ENCODE peak calls at places on chromosomes 2 and 18, in ten cellular contexts. M is iPS-NIHi11; U is activated CD4-positive, alpha-beta T cell treated with anti-CD3 and anti-CD28 coated beads for 1 hour; W is nucleus accumbens; L is CD4-positive, alpha-beta T cell; G is activated gamma-delta T cell treated with Interleukin-2 at 50 U/mL for 16 hours; J is naive thymus-derived CD8-positive, alpha-beta T cell; E is heart right ventricle; Y is GM12864; H is stomach. X is an unnamed sample.
A peak's percentile ranks its signal among the peaks of the same experiment; 100 is the strongest.

GRCh38 chr2:28338046-28338753 is 54.5 kb upstream of the FOSL2 start:
- DNase-seq in M (no peak), U (no peak), W (no peak), L (no peak), G (no peak), J (no peak), E (peak; percentile 47), Y (no peak), H (peak; percentile 76), X (no peak)

GRCh38 chr2:201406077-201406662 is 45.1 kb downstream of the TRAK2 start:
- DNase-seq in M (no peak), U (no peak), W (no peak), L (no peak), G (no peak), J (no peak), E (peak; percentile 61), Y (no peak), H (no peak), X (no peak)

GRCh38 chr18:10381951-10382350 is 72.5 kb upstream of the APCDD1 start:
- DNase-seq in M (no peak), U (no peak), W (no peak), L (no peak), G (no peak), J (no peak), E (no peak), Y (no peak), H (no peak), X (no peak)

GRCh38 chr2:101464841-101465240 is 10.1 kb downstream of the RFX8 start:
- DNase-seq in M (no peak), U (no peak), W (no peak), L (no peak), G (no peak), J (no peak), E (no peak), Y (no peak), H (no peak), X (no peak)

GRCh38 chr18:7000484-7001096 is 117.0 kb downstream of the LAMA1 start:
- DNase-seq in M (no peak), U (no peak), W (no peak), L (no peak), G (no peak), J (no peak), E (no peak), Y (no peak), H (no peak), X (no peak)

GRCh38 chr2:41904459-41904858 is 143.4 kb upstream of the PKDCC start:
- DNase-seq in M (no peak), U (no peak), W (no peak), L (no peak), G (no peak), J (no peak), E (no peak), Y (no peak), H (no peak), X (no peak)

GRCh38 chr2:235501663-235502009 is 7.8 kb downstream of the AGAP1 start:
- DNase-seq in M (no peak), U (no peak), W (no peak), L (no peak), G (no peak), J (no peak), E (no peak), Y (no peak), H (no peak), X (no peak)

GRCh38 chr2:41722668-41723369 is 325.0 kb upstream of the PKDCC start:
- DNase-seq in M (no peak), U (no peak), W (no peak), L (no peak), G (no peak), J (no peak), E (peak; percentile 45), Y (no peak), H (no peak), X (no peak)

X was measured in CD8-positive, alpha-beta memory T cell.